ENCODE peak calls at places on chromosomes 3 and 15, in ten cellular contexts. R is GM13977, Q is neural crest cell, T is heart left ventricle, D is endothelial cell, C is IMR-90, Z is neural progenitor cell, N is esophagus squamous epithelium, L is astrocyte, B is BE2C. Y is an unnamed sample.

GRCh38 chr3:33312361-33312760 is 35.1 kb downstream of the FBXL2 start:
- DNase-seq in R (no peak), Q (no peak), T (no peak), D (no peak), C (peak), Z (no peak), N (no peak), L (peak), B (no peak), Y (no peak)

GRCh38 chr3:71893120-71893519 is 108.2 kb upstream of the PROK2 start:
- DNase-seq in R (no peak), Q (no peak), T (no peak), D (no peak), C (no peak), Z (no peak), N (no peak), L (no peak), B (no peak), Y (no peak)

GRCh38 chr15:101070024-101070423 is 150.9 kb downstream of the LRRK1 start:
- DNase-seq in R (no peak), Q (no peak), T (peak), D (no peak), C (no peak), Z (no peak), N (no peak), L (no peak), B (no peak), Y (no peak)

GRCh38 chr15:64681424-64682024 is 93.9 kb downstream of the RBPMS2 start:
- DNase-seq in R (peak), Q (peak), T (peak), D (peak), C (peak), Z (peak), N (no peak), L (peak), B (peak), Y (peak)

GRCh38 chr3:2838533-2839157 is 271.5 kb downstream of the IL5RA start:
- DNase-seq in R (no peak), Q (no peak), T (no peak), D (no peak), C (no peak), Z (peak), N (no peak), L (no peak), B (peak), Y (no peak)

GRCh38 chr3:169387751-169388696 is 275.5 kb downstream of the MECOM start:
- DNase-seq in R (no peak), Q (no peak), T (peak), D (peak), C (no peak), Z (peak), N (no peak), L (no peak), B (no peak), Y (no peak)

GRCh38 chr15:60006203-60006782 is 2.2 kb downstream of the FOXB1 start:
- DNase-seq in R (peak), Q (no peak), T (no peak), D (peak), C (peak), Z (peak), N (no peak), L (no peak), B (no peak), Y (no peak)

GRCh38 chr3:38480093-38480445 is 16.1 kb upstream of the EXOG start:
- DNase-seq in R (no peak), Q (no peak), T (no peak), D (no peak), C (no peak), Z (no peak), N (no peak), L (no peak), B (no peak), Y (no peak)

GRCh38 chr3:134381836-134382442 is 7.7 kb upstream of the AMOTL2 start:
- DNase-seq in R (no peak), Q (no peak), T (no peak), D (no peak), C (no peak), Z (no peak), N (no peak), L (no peak), B (no peak), Y (no peak)

GRCh38 chr3:55859305-55859704 is 372.2 kb upstream of the WNT5A start:
- DNase-seq in R (no peak), Q (no peak), T (no peak), D (no peak), C (no peak), Z (no peak), N (no peak), L (no peak), B (no peak), Y (no peak)

GRCh38 chr3:193829781-193830180 is 236.8 kb downstream of the OPA1 start:
- DNase-seq in R (no peak), Q (no peak), T (no peak), D (no peak), C (peak), Z (no peak), N (no peak), L (peak), B (no peak), Y (peak)

GRCh38 chr15:70220444-70220937 is 122.8 kb upstream of the TLE3 start:
- DNase-seq in R (no peak), Q (no peak), T (no peak), D (no peak), C (no peak), Z (no peak), N (no peak), L (no peak), B (no peak), Y (no peak)

GRCh38 chr3:177211503-177212277 is 14.4 kb upstream of the TBL1XR1 start:
- DNase-seq in R (no peak), Q (no peak), T (no peak), D (no peak), C (no peak), Z (no peak), N (no peak), L (no peak), B (no peak), Y (no peak)

GRCh38 chr3:141279074-141279945 is 47.7 kb downstream of the PXYLP1 start:
- DNase-seq in R (no peak), Q (no peak), T (no peak), D (no peak), C (peak), Z (peak), N (no peak), L (peak), B (no peak), Y (no peak)

GRCh38 chr3:16511561-16512434 is 1.7 kb downstream of the RFTN1 start:
- DNase-seq in R (peak), Q (no peak), T (peak), D (no peak), C (peak), Z (peak), N (peak), L (peak), B (no peak), Y (peak)

GRCh38 chr3:42638339-42638842 is 15.1 kb upstream of the ZBTB47 start:
- DNase-seq in R (no peak), Q (no peak), T (no peak), D (no peak), C (no peak), Z (no peak), N (no peak), L (no peak), B (no peak), Y (no peak)

GRCh38 chr3:188685789-188686188 is 486.0 kb upstream of the TPRG1 start:
- DNase-seq in R (no peak), Q (no peak), T (no peak), D (no peak), C (no peak), Z (no peak), N (no peak), L (no peak), B (no peak), Y (no peak)

GRCh38 chr3:71962561-71963240 is 177.8 kb upstream of the PROK2 start:
- DNase-seq in R (no peak), Q (no peak), T (no peak), D (no peak), C (peak), Z (no peak), N (no peak), L (peak), B (no peak), Y (peak)

GRCh38 chr3:74510261-74510660 is 104.2 kb downstream of the CNTN3 start:
- DNase-seq in R (no peak), Q (no peak), T (no peak), D (no peak), C (no peak), Z (no peak), N (no peak), L (no peak), B (no peak), Y (no peak)

GRCh38 chr3:27533718-27534578 is 49.8 kb upstream of the SLC4A7 start:
- DNase-seq in R (no peak), Q (no peak), T (peak), D (peak), C (peak), Z (peak), N (no peak), L (peak), B (no peak), Y (peak)

GRCh38 chr3:143135150-143135549 is 15.6 kb downstream of the CHST2 start:
- DNase-seq in R (no peak), Q (no peak), T (no peak), D (no peak), C (peak), Z (no peak), N (no peak), L (peak), B (no peak), Y (peak)

GRCh38 chr3:135762188-135762853 is 203.2 kb upstream of the PPP2R3A start:
- DNase-seq in R (no peak), Q (no peak), T (no peak), D (no peak), C (no peak), Z (peak), N (no peak), L (no peak), B (no peak), Y (no peak)

GRCh38 chr3:136546718-136547117 is 205.5 kb downstream of the STAG1 start:
- DNase-seq in R (peak), Q (no peak), T (no peak), D (no peak), C (peak), Z (no peak), N (no peak), L (peak), B (no peak), Y (no peak)

GRCh38 chr3:54783611-54784010 is 144.2 kb downstream of the LRTM1 start:
- DNase-seq in R (no peak), Q (no peak), T (no peak), D (no peak), C (no peak), Z (no peak), N (no peak), L (peak), B (no peak), Y (peak)

GRCh38 chr3:38549957-38550840 is 54.1 kb downstream of the EXOG start:
- DNase-seq in R (no peak), Q (no peak), T (no peak), D (no peak), C (no peak), Z (no peak), N (no peak), L (no peak), B (no peak), Y (no peak)

GRCh38 chr3:187986514-187986934 is 167.4 kb upstream of the LPP start:
- DNase-seq in R (no peak), Q (no peak), T (no peak), D (no peak), C (peak), Z (no peak), N (no peak), L (peak), B (no peak), Y (peak)

GRCh38 chr15:85331666-85332261 is 48.6 kb upstream of the AKAP13 start:
- DNase-seq in R (no peak), Q (no peak), T (no peak), D (no peak), C (no peak), Z (no peak), N (no peak), L (no peak), B (no peak), Y (no peak)

GRCh38 chr3:58612825-58613224 is 35.6 kb upstream of the FAM107A start:
- DNase-seq in R (no peak), Q (no peak), T (peak), D (no peak), C (no peak), Z (no peak), N (no peak), L (no peak), B (no peak), Y (no peak)

GRCh38 chr3:29773481-29773880 is 492.6 kb downstream of the RBMS3 start:
- DNase-seq in R (no peak), Q (no peak), T (no peak), D (no peak), C (no peak), Z (no peak), N (no peak), L (no peak), B (no peak), Y (no peak)

GRCh38 chr3:41317298-41317697 is 118.0 kb downstream of the CTNNB1 start:
- DNase-seq in R (no peak), Q (no peak), T (no peak), D (no peak), C (no peak), Z (no peak), N (no peak), L (no peak), B (no peak), Y (no peak)

GRCh38 chr3:150806436-150806835 is 43.5 kb upstream of the SIAH2 start:
- DNase-seq in R (no peak), Q (no peak), T (no peak), D (no peak), C (no peak), Z (peak), N (no peak), L (no peak), B (no peak), Y (no peak)

GRCh38 chr3:59809750-59810444 is 760.1 kb upstream of the CFAP20DC start:
- DNase-seq in R (peak), Q (no peak), T (no peak), D (no peak), C (peak), Z (no peak), N (no peak), L (peak), B (peak), Y (no peak)

GRCh38 chr3:134650431-134651346 is at the start of gene KY:
- DNase-seq in R (no peak), Q (peak), T (peak), D (peak), C (peak), Z (peak), N (no peak), L (peak), B (peak), Y (no peak)

GRCh38 chr15:52523192-52523591 is 5.5 kb downstream of the MYO5A start:
- DNase-seq in R (no peak), Q (no peak), T (no peak), D (no peak), C (peak), Z (no peak), N (no peak), L (peak), B (no peak), Y (peak)

GRCh38 chr3:160400631-160401150 is 1.2 kb downstream of the SMC4 start:
- DNase-seq in R (peak), Q (peak), T (peak), D (peak), C (no peak), Z (peak), N (no peak), L (no peak), B (peak), Y (no peak)

GRCh38 chr15:73691398-73691797 is 7.2 kb downstream of the CD276 start:
- DNase-seq in R (no peak), Q (no peak), T (peak), D (no peak), C (peak), Z (peak), N (no peak), L (peak), B (peak), Y (peak)

GRCh38 chr3:70516081-70516480 is 203.6 kb upstream of the MDFIC2 start:
- DNase-seq in R (no peak), Q (no peak), T (no peak), D (no peak), C (no peak), Z (no peak), N (no peak), L (no peak), B (no peak), Y (no peak)

GRCh38 chr15:38651328-38652038 is 86.9 kb upstream of the RASGRP1 start:
- DNase-seq in R (no peak), Q (no peak), T (no peak), D (no peak), C (no peak), Z (no peak), N (no peak), L (no peak), B (no peak), Y (no peak)

GRCh38 chr3:186054481-186055399 is 54.1 kb downstream of the ETV5 start:
- DNase-seq in R (no peak), Q (no peak), T (no peak), D (no peak), C (no peak), Z (no peak), N (no peak), L (no peak), B (no peak), Y (no peak)
- TF ChIP-seq CTCF in R (no peak), Q (no peak), T (no peak), D (no peak), C (no peak), Z (no peak), N (no peak), L (no peak), B (no peak), Y (no peak)

GRCh38 chr3:107188262-107188661 is 189.0 kb upstream of the CCDC54 start:
- DNase-seq in R (no peak), Q (no peak), T (no peak), D (no peak), C (no peak), Z (no peak), N (no peak), L (no peak), B (no peak), Y (no peak)
- TF ChIP-seq CTCF in R (no peak), Q (no peak), T (no peak), D (no peak), C (no peak), Z (no peak), N (no peak), L (no peak), B (no peak), Y (no peak)

GRCh38 chr3:5304789-5305680 is 117.5 kb downstream of the EDEM1 start:
- DNase-seq in R (peak), Q (peak), T (no peak), D (peak), C (peak), Z (peak), N (no peak), L (no peak), B (peak), Y (peak)
- TF ChIP-seq CTCF in R (peak), Q (peak), T (peak), D (peak), C (peak), Z (peak), N (peak), L (peak), B (peak), Y (peak)

GRCh38 chr3:148372476-148372875 is 325.2 kb upstream of the AGTR1 start:
- DNase-seq in R (no peak), Q (no peak), T (no peak), D (no peak), C (no peak), Z (no peak), N (no peak), L (peak), B (no peak), Y (no peak)

DNA sequence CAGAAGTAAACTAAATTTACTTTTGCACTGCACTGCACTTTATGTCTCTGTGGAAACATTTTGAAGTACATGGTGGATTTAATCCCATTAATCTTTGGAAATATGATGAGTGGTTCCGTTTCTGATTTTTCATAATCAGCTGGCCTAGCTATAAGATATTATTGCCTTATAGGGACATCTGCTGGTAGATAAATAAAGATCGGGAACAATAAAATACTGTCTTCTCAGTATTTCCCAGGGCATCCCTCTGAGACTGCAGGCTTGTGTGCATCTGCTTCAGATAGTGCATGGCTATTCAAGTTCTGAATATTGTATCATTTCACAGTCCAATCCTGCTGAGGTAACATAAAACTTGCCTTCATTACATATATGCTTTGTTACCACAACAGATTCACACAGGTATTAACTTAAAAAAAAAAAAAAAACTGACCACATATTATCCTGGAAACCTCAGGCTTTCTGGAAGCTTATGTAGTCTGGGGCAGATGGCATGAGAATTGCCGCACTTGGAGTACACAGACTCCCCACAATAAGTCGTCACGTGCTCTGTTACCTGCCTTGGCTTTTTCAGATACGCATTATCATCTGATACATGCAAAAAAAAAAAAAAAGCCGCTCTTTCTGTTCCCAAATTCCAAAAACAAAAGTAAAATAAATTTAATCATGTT is 330.8 kb upstream of the AGTR1 start:
- DNase-seq in R (peak), Q (no peak), T (no peak), D (no peak), C (peak), Z (no peak), N (no peak), L (no peak), B (no peak), Y (peak)
- TF ChIP-seq CTCF in R (peak), Q (peak), T (no peak), D (no peak), C (peak), Z (no peak), N (no peak), L (peak), B (peak), Y (peak)

GRCh38 chr15:75452968-75453702 is 1.6 kb upstream of the SIN3A start:
- DNase-seq in R (no peak), Q (peak), T (peak), D (peak), C (no peak), Z (peak), N (peak), L (peak), B (peak), Y (peak)
- TF ChIP-seq CTCF in R (peak), Q (peak), T (peak), D (no peak), C (peak), Z (peak), N (no peak), L (peak), B (peak), Y (peak)

GRCh38 chr3:21752749-21753347 is 1.8 kb upstream of the ZNF385D start:
- DNase-seq in R (peak), Q (no peak), T (no peak), D (peak), C (peak), Z (peak), N (no peak), L (peak), B (no peak), Y (peak)
- TF ChIP-seq CTCF in R (peak), Q (peak), T (peak), D (peak), C (peak), Z (peak), N (peak), L (peak), B (peak), Y (peak)

GRCh38 chr3:61562810-61563613 is 1.6 kb downstream of the PTPRG start:
- DNase-seq in R (peak), Q (peak), T (peak), D (peak), C (peak), Z (peak), N (no peak), L (no peak), B (no peak), Y (no peak)

GRCh38 chr3:61562042-61562809 is 855 bp downstream of the PTPRG start:
- DNase-seq in R (peak), Q (peak), T (no peak), D (peak), C (peak), Z (peak), N (no peak), L (no peak), B (no peak), Y (no peak)

GRCh38 chr3:61561374-61562041 is at the start of gene PTPRG:
- DNase-seq in R (peak), Q (peak), T (peak), D (peak), C (peak), Z (peak), N (peak), L (peak), B (peak), Y (peak)

GRCh38 chr3:61560452-61561373 is 658 bp upstream of the PTPRG start:
- DNase-seq in R (peak), Q (peak), T (peak), D (peak), C (peak), Z (peak), N (no peak), L (peak), B (peak), Y (peak)

DNA sequence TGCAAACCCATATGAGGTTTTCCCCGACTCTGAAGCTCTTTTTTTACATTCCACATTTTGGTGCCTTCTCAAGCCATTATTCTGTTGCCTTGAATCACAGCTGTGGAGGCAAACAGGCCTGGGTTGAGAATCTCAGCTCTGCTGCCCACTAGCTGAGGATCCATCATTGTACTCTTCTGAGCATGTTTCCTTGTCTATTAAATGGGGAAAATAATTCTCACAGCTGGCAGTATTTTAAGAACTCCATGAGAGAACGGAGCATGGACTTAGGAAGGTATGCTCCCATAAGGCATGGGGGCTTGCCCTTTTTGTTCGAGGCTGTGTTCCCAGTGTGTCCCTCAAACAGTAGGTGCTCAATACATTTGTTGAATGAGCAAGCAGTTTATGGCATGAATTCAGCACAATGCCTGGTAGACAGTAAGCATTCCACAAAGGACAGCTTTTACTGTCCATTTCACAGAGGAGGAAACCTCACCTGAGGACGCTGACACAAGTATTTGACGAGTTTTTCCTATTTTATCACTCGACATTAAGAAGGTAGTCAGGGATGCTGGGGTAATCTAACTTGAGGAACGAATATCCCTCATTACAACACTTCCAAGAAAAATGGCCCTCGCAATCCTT is 2.2 kb upstream of the PTPRG start:
- DNase-seq in R (no peak), Q (no peak), T (no peak), D (peak), C (no peak), Z (no peak), N (no peak), L (no peak), B (no peak), Y (peak)
- TF ChIP-seq CTCF in R (no peak), Q (peak), T (no peak), D (no peak), C (no peak), Z (no peak), N (no peak), L (peak), B (peak), Y (peak)

Y was measured in HFFc6.